ENCODE peak calls at places on chromosomes 7 and 10, in four cellular contexts. A, O, T and F are unnamed samples.

GRCh38 chr7:85101347-85101746 is 85.5 kb downstream of the SEMA3D start:
- DNase-seq in A (no peak), O (no peak), T (no peak), F (no peak)

GRCh38 chr7:149764481-149765398 is 8.6 kb downstream of the ZNF467 start:
- DNase-seq in A (peak), O (no peak), T (no peak), F (no peak)

GRCh38 chr7:44673771-44674170 is 67.3 kb downstream of the OGDH start:
- DNase-seq in A (no peak), O (no peak), T (no peak), F (no peak)

GRCh38 chr10:119413738-119414611 is 128.5 kb downstream of the RGS10 start:
- DNase-seq in A (peak), O (no peak), T (peak), F (no peak)

GRCh38 chr7:116857052-116857451 is 5.3 kb upstream of the CAPZA2 start:
- DNase-seq in A (no peak), O (no peak), T (no peak), F (no peak)

GRCh38 chr10:120783901-120784300 is 67.3 kb upstream of the WDR11 start:
- DNase-seq in A (no peak), O (no peak), T (no peak), F (no peak)

GRCh38 chr7:24701232-24701898 is 55.9 kb downstream of the GSDME start:
- DNase-seq in A (no peak), O (no peak), T (peak), F (no peak)

GRCh38 chr7:35241884-35242283 is 12.0 kb downstream of the TBX20 start:
- DNase-seq in A (peak), O (no peak), T (peak), F (no peak)

GRCh38 chr10:62554632-62555199 is 180.5 kb downstream of the ZNF365 start:
- DNase-seq in A (peak), O (no peak), T (peak), F (peak)

GRCh38 chr7:64876792-64877713 is 26.0 kb upstream of the ZNF273 start:
- DNase-seq in A (peak), O (peak), T (peak), F (peak)

GRCh38 chr7:14754631-14755030 is 147.9 kb downstream of the DGKB start:
- DNase-seq in A (no peak), O (no peak), T (peak), F (no peak)

GRCh38 chr10:124996127-124996853 is 54.4 kb downstream of the ZRANB1 start:
- DNase-seq in A (peak), O (peak), T (no peak), F (no peak)

GRCh38 chr10:89776665-89777064 is 75.3 kb downstream of the KIF20B start:
- DNase-seq in A (no peak), O (no peak), T (no peak), F (no peak)

GRCh38 chr10:35336921-35337741 is 822 bp downstream of the CCNY start:
- DNase-seq in A (peak), O (peak), T (no peak), F (peak)

GRCh38 chr10:71984126-71984797 is 20.1 kb downstream of the CHST3 start:
- DNase-seq in A (no peak), O (no peak), T (no peak), F (no peak)